ENCODE peak calls at places on chromosomes 12 and 14, in four cellular contexts. E is lung, W is heart right ventricle, I is esophagus muscularis mucosa. G is an unnamed sample. For H3K4me1 and H3K27me3, the result is how much of the 10 kb centered on the place peaks cover.

GRCh38 chr12:114933428-114934160 is 249.6 kb upstream of the TBX3 start:
- DNase-seq in E (no peak), W (no peak), I (no peak), G (peak)

GRCh38 chr14:58918066-58918465 is 270.4 kb upstream of the DAAM1 start:
- DNase-seq in E (no peak), W (no peak), I (no peak), G (no peak)

GRCh38 chr12:128763395-128763794 is 60.4 kb downstream of the SLC15A4 start:
- DNase-seq in E (no peak), W (no peak), I (no peak), G (no peak)

GRCh38 chr12:14961466-14962155 is at the start of gene ARHGDIB:
- DNase-seq in E (peak), W (peak), I (no peak), G (no peak)

GRCh38 chr12:131618303-131618658 is 92.6 kb upstream of the SFSWAP start:
- DNase-seq in E (no peak), W (no peak), I (no peak), G (no peak)

GRCh38 chr14:51401272-51401671 is 161.2 kb downstream of the TMX1 start:
- DNase-seq in E (no peak), W (peak), I (no peak), G (no peak)

GRCh38 chr12:1776139-1776975 is 44.0 kb upstream of the LRTM2 start:
- DNase-seq in E (no peak), W (no peak), I (no peak), G (no peak)

GRCh38 chr12:24615967-24616411 is 332.9 kb downstream of the BCAT1 start:
- DNase-seq in E (no peak), W (no peak), I (no peak), G (no peak)

GRCh38 chr12:13171921-13172859 is 24.3 kb upstream of the EMP1 start:
- DNase-seq in E (peak), W (no peak), I (peak), G (peak)

GRCh38 chr12:6701078-6701768 is 608 bp upstream of the PIANP start:
- DNase-seq in E (no peak), W (no peak), I (no peak), G (no peak)

GRCh38 chr12:57181561-57182155 is 34.2 kb upstream of the LRP1-AS start:
- DNase-seq in E (no peak), W (no peak), I (no peak), G (no peak)

GRCh38 chr12:15541996-15542631 is 219.8 kb downstream of the PTPRO start:
- DNase-seq in E (no peak), W (no peak), I (no peak), G (no peak)

GRCh38 chr14:69149461-69150244 is 3.3 kb downstream of the DCAF5 start:
- DNase-seq in E (no peak), W (no peak), I (no peak), G (no peak)

GRCh38 chr12:67665679-67666078 is 17.1 kb downstream of the DYRK2 start:
- DNase-seq in E (no peak), W (no peak), I (no peak), G (no peak)

GRCh38 chr14:35121026-35121886 is 534 bp downstream of the PPP2R3C start:
- DNase-seq in E (no peak), W (no peak), I (no peak), G (no peak)

GRCh38 chr14:65321370-65321875 is 91.1 kb upstream of the FUT8 start:
- DNase-seq in E (no peak), W (no peak), I (no peak), G (no peak)

GRCh38 chr14:72535485-72535884 is 358.4 kb downstream of the DPF3 start:
- DNase-seq in E (no peak), W (no peak), I (no peak), G (no peak)

GRCh38 chr12:130644124-130644523 is 72.0 kb downstream of the RIMBP2 start:
- DNase-seq in E (no peak), W (no peak), I (no peak), G (no peak)

GRCh38 chr14:54226103-54226502 is 170.7 kb upstream of the CDKN3 start:
- DNase-seq in E (no peak), W (no peak), I (no peak), G (no peak)

GRCh38 chr14:55026441-55026792 is 482 bp downstream of the WDHD1 start:
- DNase-seq in E (no peak), W (no peak), I (no peak), G (no peak)

GRCh38 chr14:79256311-79256879 is 954.9 kb downstream of the DIO2 start:
- DNase-seq in E (no peak), W (no peak), I (peak), G (no peak)

GRCh38 chr14:24309538-24310386 is at the start of gene LTB4R2:
- DNase-seq in E (no peak), W (no peak), I (no peak), G (no peak)

GRCh38 chr14:68143341-68143807 is 323.8 kb downstream of the RAD51B start:
- DNase-seq in E (peak), W (peak), I (peak), G (peak)

GRCh38 chr12:42696424-42697149 is 107.0 kb upstream of the PRICKLE1 start:
- DNase-seq in E (peak), W (peak), I (peak), G (peak)

GRCh38 chr12:13181375-13182070 is 15.0 kb upstream of the EMP1 start:
- DNase-seq in E (peak), W (no peak), I (no peak), G (no peak)

GRCh38 chr12:116048886-116049285 is 228.6 kb downstream of the MED13L start:
- DNase-seq in E (no peak), W (no peak), I (no peak), G (no peak)

GRCh38 chr12:47941475-47942326 is 21.7 kb upstream of the TMEM106C start:
- DNase-seq in E (no peak), W (no peak), I (no peak), G (no peak)

GRCh38 chr14:100144996-100145646 is 14.3 kb downstream of the DEGS2 start:
- DNase-seq in E (no peak), W (no peak), I (no peak), G (no peak)
- H3K4me1 ChIP-seq in E (under half), W (under half), I (under half), G (under half)

GRCh38 chr14:36449903-36450302 is 70.1 kb downstream of the NKX2-1 start:
- DNase-seq in E (no peak), W (no peak), I (no peak), G (no peak)
- H3K27me3 ChIP-seq in E (under half), W (under half), I (under half), G (under half)

GRCh38 chr14:103516426-103517171 is 6.0 kb downstream of the CKB start:
- DNase-seq in E (no peak), W (no peak), I (no peak), G (no peak)
- H3K4me1 ChIP-seq in E (under half), W (under half), I (half or more), G (under half)

DNA sequence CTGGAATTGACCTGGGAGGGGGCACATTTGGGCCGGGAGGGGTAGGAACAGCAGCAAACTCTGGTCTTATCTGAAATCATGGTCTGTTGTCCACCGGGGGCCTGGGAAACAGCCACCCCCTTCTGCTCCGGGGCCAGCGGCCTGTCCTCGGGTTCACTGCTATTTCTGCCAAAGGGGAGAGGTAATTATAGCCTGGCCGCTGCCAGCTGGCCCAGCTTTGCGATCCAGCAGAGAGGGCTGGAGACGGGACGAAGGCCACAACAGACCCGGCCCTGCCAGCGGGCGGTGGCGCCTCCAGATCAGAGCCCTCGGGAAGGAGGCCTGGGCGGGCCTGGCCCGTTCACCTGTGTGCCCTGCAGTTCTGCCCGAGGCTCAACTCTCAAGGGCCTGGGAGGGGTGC is at the start of gene C14orf180:
- DNase-seq in E (no peak), W (peak), I (no peak), G (peak)
- H3K27me3 ChIP-seq in E (under half), W (under half), I (under half), G (under half)

GRCh38 chr12:53076461-53076860 is 2.7 kb downstream of the SPRYD3 start:
- DNase-seq in E (no peak), W (no peak), I (no peak), G (no peak)

GRCh38 chr12:53079226-53080117 is at the start of gene SPRYD3:
- DNase-seq in E (peak), W (peak), I (peak), G (peak)

GRCh38 chr12:53074999-53075370 is 4.2 kb downstream of the SPRYD3 start:
- DNase-seq in E (no peak), W (no peak), I (no peak), G (no peak)

GRCh38 chr12:53078425-53079225 is 565 bp downstream of the SPRYD3 start:
- DNase-seq in E (no peak), W (no peak), I (no peak), G (no peak)

GRCh38 chr12:53077030-53077429 is 2.2 kb downstream of the SPRYD3 start:
- DNase-seq in E (peak), W (no peak), I (no peak), G (no peak)
- H3K4me1 ChIP-seq in E (under half), W (half or more), I (half or more), G (under half)

G was measured in right lobe of liver.